ENCODE peak calls at places on chromosomes 12 and 14, in four cellular contexts. B is NT2/D1; M is A172; Z is activated naive CD8-positive, alpha-beta T cell treated with anti-CD3 and anti-CD28 coated beads, Interleukin-2, amount 50 U/mL, for 24 hours. K is an unnamed sample.

GRCh38 chr12:11757095-11757494 is 107.6 kb downstream of the ETV6 start:
- DNase-seq in B (no peak), M (no peak), Z (no peak), K (no peak)

GRCh38 chr14:100317897-100318808 is 5.0 kb upstream of the SLC25A47 start:
- DNase-seq in B (peak; percentile 36), M (no peak), Z (peak; percentile 84), K (no peak)

GRCh38 chr14:59268011-59268410 is 79.5 kb downstream of the DAAM1 start:
- DNase-seq in B (no peak), M (no peak), Z (no peak), K (no peak)

GRCh38 chr12:98516184-98516873 is 939 bp downstream of the TMPO start:
- DNase-seq in B (peak; percentile 72), M (peak; percentile 92), Z (peak; percentile 87), K (no peak)

GRCh38 chr12:94145231-94145979 is 3.0 kb upstream of the PLXNC1 start:
- DNase-seq in B (no peak), M (peak; percentile 13), Z (no peak), K (no peak)

GRCh38 chr12:4450551-4451112 is 5.0 kb upstream of the FGF6 start:
- DNase-seq in B (peak; percentile 88), M (no peak), Z (no peak), K (peak; percentile 29)

GRCh38 chr12:118979763-118980406 is 1.5 kb upstream of the SRRM4 start:
- DNase-seq in B (peak; percentile 92), M (no peak), Z (peak; percentile 20), K (peak; percentile 92)

GRCh38 chr14:103879570-103880333 is 32.4 kb upstream of the PPP1R13B start:
- DNase-seq in B (no peak), M (peak; percentile 1), Z (peak; percentile 17), K (no peak)

GRCh38 chr12:26471560-26471959 is 276.2 kb downstream of the SSPN start:
- DNase-seq in B (no peak), M (no peak), Z (no peak), K (no peak)

GRCh38 chr14:21026988-21027315 is 2.1 kb upstream of the NDRG2 start:
- DNase-seq in B (no peak), M (no peak), Z (no peak), K (no peak)

GRCh38 chr12:91606662-91607377 is 424.2 kb upstream of the DCN start:
- DNase-seq in B (no peak), M (no peak), Z (no peak), K (no peak)

GRCh38 chr14:105879867-105880561 is 353.6 kb downstream of the TMEM121 start:
- DNase-seq in B (no peak), M (no peak), Z (no peak), K (no peak)

GRCh38 chr14:91009501-91010152 is 50.8 kb downstream of the RPS6KA5 start:
- DNase-seq in B (no peak), M (no peak), Z (no peak), K (no peak)

GRCh38 chr12:46556820-46557524 is 184.4 kb upstream of the SLC38A2 start:
- DNase-seq in B (no peak), M (peak; percentile 76), Z (no peak), K (no peak)

GRCh38 chr12:18864900-18865561 is 127.1 kb downstream of the CAPZA3 start:
- DNase-seq in B (no peak), M (peak; percentile 49), Z (no peak), K (no peak)

GRCh38 chr12:53056901-53057300 is 7.0 kb downstream of the TNS2 start:
- DNase-seq in B (no peak), M (no peak), Z (no peak), K (no peak)

GRCh38 chr12:58957298-58957697 is 37.0 kb upstream of the LRIG3 start:
- DNase-seq in B (no peak), M (no peak), Z (no peak), K (no peak)

GRCh38 chr14:50719911-50720759 is 52.0 kb upstream of the SAV1 start:
- DNase-seq in B (no peak), M (no peak), Z (no peak), K (no peak)

GRCh38 chr14:51395361-51395849 is 155.4 kb downstream of the TMX1 start:
- DNase-seq in B (no peak), M (peak; percentile 46), Z (no peak), K (no peak)

GRCh38 chr12:31959701-31960391 is 631 bp downstream of the RESF1 start:
- DNase-seq in B (peak; percentile 51), M (peak; percentile 24), Z (peak; percentile 64), K (no peak)

GRCh38 chr14:68285421-68286179 is 466.0 kb downstream of the RAD51B start:
- DNase-seq in B (no peak), M (no peak), Z (peak; percentile 74), K (no peak)

GRCh38 chr12:79255326-79255725 is 390.8 kb downstream of the SYT1 start:
- DNase-seq in B (no peak), M (no peak), Z (no peak), K (no peak)

GRCh38 chr12:66152732-66153131 is 17.1 kb downstream of the TMBIM4 start:
- DNase-seq in B (no peak), M (no peak), Z (no peak), K (no peak)

GRCh38 chr12:105982022-105982421 is 156.7 kb downstream of the NUAK1 start:
- DNase-seq in B (no peak), M (no peak), Z (no peak), K (no peak)

GRCh38 chr14:67265131-67265530 is 23.9 kb downstream of the PALS1 start:
- DNase-seq in B (no peak), M (peak; percentile 37), Z (no peak), K (no peak)

GRCh38 chr12:113818833-113819232 is 147.3 kb downstream of the RBM19 start:
- DNase-seq in B (peak; percentile 57), M (no peak), Z (no peak), K (peak; percentile 29)

GRCh38 chr12:78120866-78121590 is 290.3 kb downstream of the NAV3 start:
- DNase-seq in B (no peak), M (no peak), Z (no peak), K (no peak)

GRCh38 chr14:55881577-55882241 is 236.5 kb upstream of the PELI2 start:
- DNase-seq in B (no peak), M (peak; percentile 14), Z (no peak), K (no peak)

GRCh38 chr14:87449016-87449415 is 544.0 kb downstream of the GALC start:
- DNase-seq in B (no peak), M (no peak), Z (no peak), K (no peak)

GRCh38 chr14:52043690-52044089 is 25.2 kb downstream of the NID2 start:
- DNase-seq in B (no peak), M (no peak), Z (peak; percentile 52), K (no peak)

GRCh38 chr12:116141110-116141832 is 136.2 kb downstream of the MED13L start:
- DNase-seq in B (no peak), M (no peak), Z (no peak), K (no peak)